ENCODE peak calls at places on chromosomes 7 and 10, in nine cellular contexts. U is body of pancreas; T is small intestine; M is MM.1S; Q is heart left ventricle; K is mammary epithelial cell; I is CD8-positive, alpha-beta T cell; C is neuronal stem cell; H is left ventricle myocardium inferior. A is an unnamed sample. For H3K4me1, the result is how much of the 10 kb centered on the place peaks cover.

GRCh38 chr7:120583835-120584586 is 273.9 kb downstream of the TSPAN12 start:
- DNase-seq in T (no peak), I (no peak), H (no peak), Q (no peak), U (no peak), M (no peak), C (no peak), K (peak), A (peak)

GRCh38 chr10:85651507-85651902 is 715.1 kb downstream of the GRID1 start:
- DNase-seq in Q (peak), C (no peak), U (peak), K (no peak), I (no peak), H (no peak), M (no peak), T (no peak), A (no peak)

GRCh38 chr7:54811925-54812264 is 52.9 kb upstream of the SEC61G start:
- DNase-seq in Q (peak), I (no peak), C (no peak), M (no peak), T (no peak), U (no peak), K (peak), H (no peak), A (no peak)

GRCh38 chr7:7265057-7265456 is 82.7 kb downstream of the C1GALT1 start:
- DNase-seq in Q (no peak), U (no peak), H (no peak), T (no peak), C (no peak), I (no peak), K (no peak), M (no peak), A (no peak)

GRCh38 chr10:120474956-120475355 is 17.9 kb downstream of the PLPP4 start:
- DNase-seq in Q (no peak), T (no peak), I (no peak), C (no peak), U (no peak), M (no peak), K (no peak), H (no peak), A (no peak)

GRCh38 chr10:48450811-48451466 is 144.5 kb downstream of the MAPK8 start:
- DNase-seq in H (no peak), T (no peak), M (no peak), C (no peak), I (no peak), Q (no peak), K (no peak), U (no peak), A (no peak)

GRCh38 chr7:112449353-112449752 is 907 bp upstream of the IFRD1 start:
- DNase-seq in M (no peak), C (no peak), U (peak), Q (no peak), H (no peak), T (peak), I (peak), K (peak), A (no peak)

GRCh38 chr7:117001283-117001682 is 48.0 kb downstream of the ST7 start:
- DNase-seq in T (no peak), I (no peak), Q (no peak), M (no peak), K (no peak), H (no peak), U (no peak), C (no peak), A (no peak)

GRCh38 chr10:75410135-75410787 is 8.7 kb upstream of the ZNF503 start:
- DNase-seq in U (no peak), K (no peak), Q (peak), C (no peak), I (no peak), M (no peak), T (no peak), H (peak), A (no peak)

GRCh38 chr10:8628351-8628750 is 573.9 kb downstream of the GATA3 start:
- DNase-seq in T (no peak), I (no peak), C (no peak), U (no peak), H (no peak), M (no peak), K (peak), Q (no peak), A (no peak)

GRCh38 chr7:54076619-54077018 is 465.6 kb upstream of the VSTM2A start:
- DNase-seq in H (no peak), Q (no peak), C (no peak), M (no peak), U (no peak), K (peak), T (no peak), I (no peak), A (no peak)

GRCh38 chr10:43131906-43132305 is 6.3 kb upstream of the CSGALNACT2 start:
- DNase-seq in T (no peak), Q (no peak), C (no peak), K (no peak), I (no peak), U (no peak), M (no peak), H (no peak), A (no peak)

GRCh38 chr7:155412416-155413253 is 45.3 kb upstream of the EN2 start:
- DNase-seq in H (no peak), K (peak), T (peak), I (peak), U (peak), Q (no peak), M (peak), C (peak), A (peak)

GRCh38 chr7:94389381-94389780 is 5.3 kb upstream of the COL1A2 start:
- DNase-seq in M (no peak), I (no peak), U (no peak), C (no peak), H (no peak), K (no peak), Q (no peak), T (no peak), A (no peak)

GRCh38 chr10:78621183-78621789 is 447.5 kb upstream of the ZMIZ1 start:
- DNase-seq in T (no peak), H (no peak), I (no peak), C (no peak), K (no peak), Q (no peak), M (no peak), U (peak), A (no peak)

GRCh38 chr7:87875151-87876039 is 765 bp downstream of the SLC25A40 start:
- DNase-seq in H (peak), M (peak), T (peak), U (peak), K (peak), C (no peak), I (no peak), Q (no peak), A (peak)

GRCh38 chr10:132443605-132443997 is 46.6 kb downstream of the PWWP2B start:
- DNase-seq in I (peak), H (no peak), C (no peak), M (no peak), Q (no peak), T (no peak), K (no peak), U (no peak), A (peak)

GRCh38 chr7:47602272-47603004 is 20.5 kb upstream of the TNS3 start:
- DNase-seq in H (no peak), K (peak), I (no peak), C (no peak), Q (no peak), M (no peak), T (no peak), U (no peak), A (no peak)

GRCh38 chr10:79390551-79391229 is 43.4 kb downstream of the PPIF start:
- DNase-seq in K (no peak), U (no peak), M (no peak), C (no peak), Q (peak), I (no peak), H (peak), T (no peak), A (no peak)

GRCh38 chr7:28686418-28686800 is 271.7 kb downstream of the TRIL start:
- DNase-seq in Q (peak), U (peak), C (peak), M (no peak), H (no peak), T (no peak), K (peak), I (no peak), A (no peak)

GRCh38 chr10:34474060-34474376 is 341.1 kb downstream of the PARD3 start:
- DNase-seq in U (no peak), K (peak), C (no peak), Q (no peak), I (no peak), H (no peak), M (no peak), T (no peak), A (no peak)

GRCh38 chr10:49783645-49784044 is 21.5 kb upstream of the OGDHL start:
- DNase-seq in H (no peak), M (no peak), Q (no peak), K (no peak), C (no peak), T (no peak), U (no peak), I (no peak), A (no peak)

GRCh38 chr10:79007037-79007842 is 61.5 kb upstream of the ZMIZ1 start:
- DNase-seq in T (no peak), H (no peak), U (no peak), Q (no peak), C (no peak), K (no peak), M (no peak), I (no peak), A (no peak)

GRCh38 chr7:95389516-95389915 is 6.7 kb downstream of the PON3 start:
- DNase-seq in Q (no peak), T (no peak), M (no peak), I (no peak), K (no peak), C (no peak), H (no peak), U (no peak), A (no peak)

GRCh38 chr10:3828404-3829192 is 43.6 kb upstream of the KLF6 start:
- DNase-seq in H (no peak), M (peak), U (peak), C (no peak), K (peak), T (peak), Q (peak), I (no peak), A (peak)

GRCh38 chr7:47654672-47655340 is 72.9 kb upstream of the TNS3 start:
- DNase-seq in U (no peak), M (no peak), I (no peak), Q (no peak), C (no peak), T (no peak), H (no peak), K (no peak), A (peak)

GRCh38 chr7:12317675-12318074 is 86.0 kb downstream of the VWDE start:
- DNase-seq in C (no peak), U (no peak), Q (no peak), M (no peak), H (no peak), K (no peak), T (no peak), I (no peak), A (no peak)

GRCh38 chr10:102504179-102504975 is 605 bp downstream of the SUFU start:
- DNase-seq in C (peak), M (peak), T (peak), Q (peak), H (peak), I (peak), K (peak), U (peak), A (no peak)

GRCh38 chr7:142696456-142697179 is 52.7 kb upstream of the PRSS1 start:
- DNase-seq in M (no peak), U (no peak), T (peak), I (no peak), H (no peak), K (no peak), Q (no peak), C (no peak), A (no peak)

GRCh38 chr10:3836222-3836820 is 51.3 kb upstream of the KLF6 start:
- DNase-seq in M (no peak), C (no peak), H (no peak), Q (no peak), U (no peak), I (no peak), T (no peak), K (no peak), A (no peak)

GRCh38 chr10:71073451-71074175 is 138.8 kb upstream of the UNC5B start:
- DNase-seq in Q (no peak), H (no peak), I (no peak), M (no peak), K (no peak), U (no peak), T (no peak), C (no peak), A (no peak)

GRCh38 chr10:132458595-132459251 is 61.7 kb downstream of the PWWP2B start:
- DNase-seq in K (no peak), U (no peak), I (peak), Q (peak), T (peak), H (no peak), M (no peak), C (no peak), A (peak)

GRCh38 chr7:78146546-78146945 is 348.0 kb downstream of the PHTF2 start:
- DNase-seq in Q (no peak), I (no peak), M (no peak), C (no peak), H (no peak), K (no peak), U (no peak), T (no peak), A (no peak)

GRCh38 chr10:73097305-73097670 is 622 bp upstream of the P4HA1 start:
- DNase-seq in H (no peak), C (no peak), K (no peak), U (no peak), M (no peak), Q (no peak), I (no peak), T (no peak), A (no peak)
- H3K4me1 ChIP-seq in H (half or more), C (under half), K (under half), U (under half), M (under half), Q (under half), I (under half), T (under half), A (under half)

GRCh38 chr10:112376578-112376855 is 2.6 kb downstream of the ACSL5 start:
- DNase-seq in H (no peak), T (no peak), U (no peak), C (no peak), K (no peak), M (no peak), I (no peak), Q (no peak), A (no peak)
- H3K4me3 ChIP-seq in H (peak), T (peak), U (no peak), C (no peak), K (no peak), M (peak), I (peak), Q (peak), A (peak)

GRCh38 chr7:151803841-151804240 is 73.1 kb downstream of the PRKAG2 start:
- DNase-seq in T (no peak), I (no peak), M (no peak), K (no peak), Q (no peak), H (no peak), U (no peak), C (no peak), A (no peak)

GRCh38 chr7:151801782-151802468 is 75.0 kb downstream of the PRKAG2 start:
- DNase-seq in U (peak), H (no peak), T (peak), M (no peak), I (no peak), Q (no peak), K (no peak), C (no peak), A (no peak)

GRCh38 chr7:151801291-151801690 is 75.6 kb downstream of the PRKAG2 start:
- DNase-seq in I (no peak), K (no peak), C (no peak), U (no peak), T (no peak), H (no peak), M (no peak), Q (no peak), A (no peak)

GRCh38 chr7:151800861-151801260 is 76.1 kb downstream of the PRKAG2 start:
- DNase-seq in U (no peak), H (no peak), C (no peak), K (no peak), M (no peak), Q (no peak), T (no peak), I (no peak), A (no peak)

GRCh38 chr7:151802469-151802846 is 74.5 kb downstream of the PRKAG2 start:
- DNase-seq in C (no peak), K (no peak), T (peak), M (no peak), I (no peak), U (no peak), H (no peak), Q (no peak), A (no peak)
- H3K27ac ChIP-seq in C (no peak), K (no peak), T (peak), M (no peak), I (no peak), U (no peak), H (no peak), Q (no peak), A (no peak)

GRCh38 chr10:69443354-69443753 is 7.9 kb upstream of the TSPAN15 start:
- DNase-seq in T (no peak), H (no peak), K (no peak), I (no peak), Q (no peak), C (no peak), U (no peak), M (no peak), A (no peak)
- H3K4me1 ChIP-seq in T (under half), H (under half), K (under half), I (under half), Q (under half), C (under half), U (under half), M (under half), A (under half)

GRCh38 chr10:100569687-100570517 is 34.2 kb downstream of the HIF1AN start:
- DNase-seq in M (no peak), U (peak), Q (no peak), C (peak), K (no peak), T (no peak), H (no peak), I (no peak), A (no peak)
- H3K4me3 ChIP-seq in M (no peak), U (peak), Q (no peak), C (peak), K (no peak), T (no peak), H (no peak), I (no peak), A (no peak)

GRCh38 chr10:6046458-6047325 is 15.5 kb downstream of the IL2RA start:
- DNase-seq in I (no peak), K (no peak), M (no peak), H (no peak), C (no peak), U (no peak), T (no peak), Q (peak), A (peak)

GRCh38 chr10:6044060-6044459 is 18.1 kb downstream of the IL2RA start:
- DNase-seq in C (no peak), Q (no peak), I (no peak), T (no peak), K (no peak), U (no peak), M (no peak), H (no peak), A (no peak)

GRCh38 chr10:6047326-6047611 is 14.9 kb downstream of the IL2RA start:
- DNase-seq in K (no peak), M (no peak), Q (peak), H (no peak), C (no peak), U (no peak), T (no peak), I (no peak), A (no peak)

GRCh38 chr10:6044651-6045599 is 17.2 kb downstream of the IL2RA start:
- DNase-seq in I (no peak), Q (peak), M (no peak), C (no peak), T (no peak), K (no peak), U (no peak), H (no peak), A (no peak)

GRCh38 chr10:6045600-6046457 is 16.3 kb downstream of the IL2RA start:
- DNase-seq in T (no peak), Q (peak), I (no peak), C (no peak), U (no peak), M (no peak), H (no peak), K (no peak), A (no peak)
- H3K27ac ChIP-seq in T (no peak), Q (no peak), I (no peak), C (no peak), U (no peak), M (no peak), H (no peak), K (no peak), A (no peak)

DNA sequence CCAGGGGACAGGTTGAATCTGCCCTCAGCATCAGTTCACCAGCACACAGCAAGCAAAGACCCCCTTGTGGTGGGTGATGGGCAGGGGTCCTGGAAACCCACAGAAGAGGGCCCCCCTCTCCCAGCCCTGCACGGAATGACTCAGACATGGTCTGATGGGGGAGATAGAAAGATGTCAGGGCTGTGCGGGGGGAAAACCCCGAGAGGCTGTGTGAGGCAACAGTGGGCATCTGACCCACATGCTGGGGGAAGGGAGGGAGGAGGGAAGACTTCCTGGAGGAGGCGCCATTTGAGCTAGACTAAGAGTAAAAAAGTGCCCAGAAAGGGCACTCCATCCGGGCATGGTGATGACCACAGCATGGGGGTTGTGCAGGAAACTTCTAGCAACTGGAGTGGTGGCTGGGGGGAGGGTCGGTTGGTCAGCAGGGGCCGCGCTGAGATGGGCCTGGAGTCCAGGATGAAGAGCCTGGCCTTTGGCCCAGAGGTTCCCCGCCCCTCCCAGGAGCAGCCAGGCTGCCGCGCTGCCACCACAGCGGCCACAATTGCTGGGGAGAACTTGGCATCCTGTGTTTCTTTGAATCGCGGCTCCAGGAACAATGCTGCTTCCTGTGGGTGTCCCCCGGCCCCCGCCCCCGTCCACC is 2.5 kb downstream of the LFNG start:
- DNase-seq in H (peak), M (no peak), C (no peak), I (peak), U (no peak), K (peak), T (peak), Q (peak), A (no peak)
- H3K4me1 ChIP-seq in H (half or more), M (under half), C (half or more), I (half or more), U (half or more), K (half or more), T (under half), Q (half or more), A (half or more)

GRCh38 chr7:74291535-74291934 is 2.3 kb downstream of the CLIP2 start:
- DNase-seq in Q (no peak), H (no peak), K (no peak), C (no peak), T (no peak), I (no peak), U (no peak), M (no peak), A (no peak)
- H3K4me3 ChIP-seq in Q (no peak), H (no peak), K (no peak), C (peak), T (no peak), I (no peak), U (no peak), M (no peak), A (no peak)